ENCODE peak calls at places on chromosomes 3 and 15, in four cellular contexts. Z is spleen, A is neural progenitor cell, H is epithelial cell of esophagus. G is an unnamed sample.

GRCh38 chr3:189937302-189938255 is 183.1 kb downstream of the P3H2 start:
- DNase-seq in Z (no peak), H (peak), A (no peak), G (no peak)

GRCh38 chr3:196238612-196239190 is 22.4 kb downstream of the SLC51A start:
- DNase-seq in Z (no peak), A (no peak), H (peak), G (no peak)

GRCh38 chr3:184016820-184017671 is 638 bp downstream of the ABCC5 start:
- DNase-seq in Z (peak), A (peak), H (peak), G (peak)

GRCh38 chr3:116288480-116288879 is 156.8 kb downstream of the LSAMP start:
- DNase-seq in A (no peak), Z (no peak), H (no peak), G (no peak)

GRCh38 chr3:15462451-15462850 is 35.1 kb downstream of the EAF1 start:
- DNase-seq in A (no peak), Z (no peak), H (no peak), G (no peak)

GRCh38 chr15:45572627-45573026 is 14.6 kb upstream of the BLOC1S6 start:
- DNase-seq in H (no peak), Z (no peak), A (no peak), G (no peak)

GRCh38 chr15:76684002-76684401 is 221.1 kb downstream of the SCAPER start:
- DNase-seq in Z (no peak), H (no peak), A (no peak), G (no peak)

GRCh38 chr3:194255252-194256039 is 95.7 kb downstream of the CPN2 start:
- DNase-seq in Z (peak), A (no peak), H (no peak), G (peak)

GRCh38 chr3:125160911-125161371 is 51.6 kb downstream of the SLC12A8 start:
- DNase-seq in H (no peak), Z (no peak), A (no peak), G (no peak)

GRCh38 chr3:126100688-126101301 is 16.9 kb upstream of the SLC41A3 start:
- DNase-seq in Z (no peak), A (no peak), H (no peak), G (no peak)

GRCh38 chr15:68447209-68447608 is 15.2 kb upstream of the ITGA11 start:
- DNase-seq in Z (no peak), A (no peak), H (peak), G (no peak)

GRCh38 chr3:159263750-159264561 is 462.1 kb downstream of the MFSD1 start:
- DNase-seq in A (peak), Z (no peak), H (peak), G (peak)

GRCh38 chr15:28875461-28875965 is 10.3 kb upstream of the APBA2 start:
- DNase-seq in A (peak), H (no peak), Z (no peak), G (no peak)

GRCh38 chr15:28871168-28871567 is 14.6 kb upstream of the APBA2 start:
- DNase-seq in Z (no peak), H (no peak), A (no peak), G (no peak)

GRCh38 chr15:28873006-28873405 is 12.8 kb upstream of the APBA2 start:
- DNase-seq in Z (no peak), A (no peak), H (no peak), G (no peak)

GRCh38 chr15:28876131-28876844 is 9.5 kb upstream of the APBA2 start:
- DNase-seq in H (no peak), Z (peak), A (peak), G (no peak)

DNA sequence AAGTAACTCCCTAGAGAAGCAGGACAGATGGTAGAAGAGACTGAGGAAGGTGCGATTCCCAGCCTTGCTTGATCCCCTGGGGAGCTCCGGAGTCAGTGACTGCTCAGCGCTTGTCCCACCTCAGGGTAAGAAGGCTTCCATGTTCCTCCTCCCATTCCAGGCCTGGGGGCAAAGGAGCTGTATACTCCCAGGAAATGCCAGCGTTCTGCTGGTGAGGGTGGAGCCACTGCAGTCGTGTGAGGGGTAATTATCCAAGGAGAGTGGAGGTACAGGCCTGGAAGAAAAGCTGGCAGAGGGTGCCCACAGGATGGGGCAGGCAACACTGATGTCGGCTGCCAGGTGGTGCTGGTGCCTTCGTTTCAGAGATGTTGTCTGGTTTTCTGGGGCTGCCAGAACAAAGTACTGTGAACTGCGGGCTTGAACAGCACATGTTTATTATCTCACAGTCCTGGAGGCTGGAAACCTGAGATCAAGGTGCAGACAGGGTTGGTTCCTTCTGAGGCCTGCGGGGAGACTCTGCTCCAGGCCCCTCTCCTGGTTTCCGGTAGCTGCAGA is 12.1 kb upstream of the APBA2 start:
- DNase-seq in A (no peak), Z (peak), H (no peak), G (no peak)
- TF ChIP-seq CTCF in A (no peak), Z (no peak), H (no peak), G (no peak)

DNA sequence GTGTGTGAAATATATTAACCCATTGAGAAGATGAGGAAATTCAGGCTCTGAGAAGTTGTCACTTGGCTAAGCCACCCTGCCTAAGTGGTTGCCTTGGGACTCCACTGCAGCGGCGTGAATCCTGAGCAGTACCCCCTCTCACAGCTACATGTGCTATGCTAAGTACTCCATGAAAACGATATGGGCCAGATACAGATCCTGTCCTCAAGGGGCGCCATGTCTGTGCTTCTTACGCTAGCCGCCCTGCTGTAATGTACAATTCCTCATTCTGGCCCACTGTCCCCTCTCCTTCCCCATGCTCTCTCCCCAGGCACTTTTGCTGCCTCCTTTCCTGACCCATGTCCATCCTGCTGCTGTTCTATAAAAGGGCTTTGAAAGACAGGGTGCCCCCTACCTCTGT is 140.3 kb downstream of the FEZF2 start:
- DNase-seq in H (no peak), Z (no peak), A (peak), G (no peak)
- TF ChIP-seq CTCF in H (no peak), Z (no peak), A (peak), G (no peak)

GRCh38 chr15:62125763-62126162 is 39.3 kb downstream of the C2CD4B start:
- DNase-seq in A (no peak), H (peak), Z (no peak), G (no peak)
- TF ChIP-seq CTCF in A (no peak), H (peak), Z (peak), G (no peak)

DNA sequence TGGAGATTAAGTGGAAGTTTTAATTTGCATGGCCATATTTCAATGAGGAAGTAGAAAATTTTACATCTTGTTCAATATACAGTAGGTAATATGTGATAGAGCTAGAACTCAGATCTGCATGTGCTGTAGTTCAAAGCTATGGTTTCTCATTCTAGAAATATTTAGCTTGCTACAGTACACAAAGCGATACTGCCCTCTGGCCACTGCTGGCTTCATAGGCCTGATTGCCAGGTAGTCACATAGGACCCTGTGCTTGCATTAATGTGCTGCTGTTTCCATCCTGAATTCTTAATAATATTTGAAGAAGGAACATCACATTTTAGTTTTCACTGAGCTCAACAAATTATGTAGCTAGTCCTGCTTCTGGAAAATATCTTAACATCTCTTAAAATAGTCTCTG is 87.0 kb downstream of the PLSCR2 start:
- DNase-seq in Z (no peak), H (peak), A (peak), G (no peak)
- TF ChIP-seq CTCF in Z (no peak), H (peak), A (peak), G (no peak)

GRCh38 chr3:21752749-21753347 is 1.8 kb upstream of the ZNF385D start:
- DNase-seq in Z (no peak), A (peak), H (peak), G (no peak)
- TF ChIP-seq CTCF in Z (peak), A (peak), H (peak), G (peak)

GRCh38 chr3:13801361-13802214 is 78.3 kb downstream of the WNT7A start:
- DNase-seq in Z (no peak), A (no peak), H (peak), G (no peak)
- TF ChIP-seq CTCF in Z (no peak), A (no peak), H (no peak), G (no peak)

DNA sequence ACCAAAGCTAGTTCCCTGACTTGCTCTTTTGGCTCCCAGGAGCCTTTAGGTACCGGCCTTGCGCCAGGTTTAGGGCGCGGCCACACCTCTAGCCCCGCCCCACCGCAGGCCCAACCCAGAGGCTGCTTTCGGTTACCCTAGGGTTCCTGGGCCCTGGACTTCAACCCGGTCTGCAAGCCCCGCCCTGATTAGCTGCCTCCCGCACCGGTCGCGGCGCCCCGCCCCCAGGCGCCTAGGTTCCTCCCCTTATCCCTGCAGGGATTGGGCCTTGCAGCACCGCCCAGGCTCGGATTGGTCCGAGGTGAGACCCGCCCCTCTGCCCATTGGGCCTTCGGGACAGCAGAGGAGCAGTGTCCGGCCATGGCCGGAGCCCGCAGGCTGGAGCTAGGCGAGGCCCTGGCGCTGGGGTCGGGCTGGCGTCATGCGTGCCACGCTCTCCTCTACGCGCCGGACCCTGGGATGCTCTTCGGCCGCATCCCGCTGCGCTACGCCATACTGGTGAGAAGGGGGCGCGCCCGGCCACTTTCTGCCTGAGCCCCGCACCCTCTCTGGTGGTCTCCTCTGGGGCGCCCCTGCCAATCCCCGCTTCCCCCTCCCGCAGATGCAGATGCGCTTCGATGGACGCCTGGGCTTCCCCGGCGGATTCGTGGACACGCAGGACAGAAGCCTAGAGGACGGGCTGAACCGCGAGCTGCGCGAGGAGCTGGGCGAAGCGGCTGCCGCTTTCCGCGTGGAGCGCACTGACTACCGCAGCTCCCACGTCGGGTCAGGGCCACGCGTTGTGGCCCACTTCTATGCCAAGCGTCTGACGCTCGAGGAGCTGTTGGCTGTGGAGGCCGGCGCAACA is at the start of gene NUDT16:
- DNase-seq in A (peak), H (peak), Z (peak), G (peak)
- TF ChIP-seq CTCF in A (peak), H (peak), Z (peak), G (no peak)

GRCh38 chr3:48962340-48962739 is 27.7 kb upstream of the P4HTM start:
- DNase-seq in A (no peak), H (no peak), Z (no peak), G (no peak)
- TF ChIP-seq CTCF in A (no peak), H (no peak), Z (no peak), G (no peak)

DNA sequence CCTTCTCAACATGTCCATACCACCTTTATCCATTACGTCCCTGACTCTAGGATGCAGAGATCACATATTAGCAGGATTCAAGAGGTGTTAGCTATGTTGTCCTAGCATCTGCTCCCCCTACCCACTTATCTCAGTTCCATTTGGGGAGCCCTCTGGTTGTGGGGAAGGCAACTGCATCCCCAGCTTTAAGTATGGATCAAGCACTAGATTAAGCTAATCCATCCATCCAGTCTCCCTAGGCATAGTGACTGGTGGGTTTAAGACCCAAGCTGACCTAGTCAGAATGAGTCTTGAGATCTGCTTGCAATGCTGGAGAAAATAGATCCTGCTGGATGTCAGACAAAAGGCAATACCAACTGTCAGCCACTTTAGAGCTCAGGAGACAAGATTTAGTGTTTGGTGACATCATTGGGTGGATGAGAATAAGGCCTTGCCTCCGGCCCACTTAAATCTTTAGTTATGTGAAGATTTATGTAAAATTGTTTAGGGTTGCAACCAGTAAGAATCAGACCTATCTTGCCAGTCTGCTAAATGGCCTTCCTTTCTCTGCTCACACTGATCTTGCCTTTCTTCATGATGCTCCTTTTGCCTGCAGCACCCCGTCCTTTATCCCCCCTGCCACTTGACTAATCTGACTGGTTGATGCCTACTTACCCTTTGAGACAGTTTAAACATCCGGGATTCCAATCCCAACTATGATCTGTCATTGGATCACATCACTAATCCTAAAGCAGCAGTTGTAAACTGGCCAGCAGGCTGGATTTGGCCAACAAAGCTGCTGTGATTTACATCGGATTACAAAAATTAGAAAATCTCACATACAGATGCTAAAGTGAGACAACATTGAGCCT is 2.1 kb upstream of the ISY1 start:
- DNase-seq in H (no peak), Z (no peak), A (peak), G (peak)
- TF ChIP-seq CTCF in H (peak), Z (no peak), A (peak), G (no peak)

GRCh38 chr15:48025118-48025517 is 95.7 kb upstream of the SLC24A5 start:
- DNase-seq in A (no peak), H (no peak), Z (no peak), G (no peak)
- TF ChIP-seq CTCF in A (no peak), H (no peak), Z (no peak), G (no peak)